ENCODE peak calls at places on chromosomes 1 and 21, in six cellular contexts. F is suprapubic skin, Z is neural crest cell, H is esophagus squamous epithelium, E is endodermal cell, D is Peyer's patch. T is an unnamed sample.

GRCh38 chr1:101259744-101260148 is 22.9 kb downstream of the S1PR1 start:
- DNase-seq in F (no peak), Z (no peak), H (no peak), E (no peak), D (no peak), T (no peak)

GRCh38 chr1:51237714-51238403 is 1.8 kb downstream of the RNF11 start:
- DNase-seq in F (no peak), Z (no peak), H (no peak), E (peak), D (no peak), T (no peak)

GRCh38 chr1:1304331-1305299 is 3.1 kb downstream of the ACAP3 start:
- DNase-seq in F (peak), Z (peak), H (no peak), E (peak), D (peak), T (no peak)

GRCh38 chr1:14921057-14921456 is 232.5 kb upstream of the TMEM51 start:
- DNase-seq in F (no peak), Z (no peak), H (no peak), E (peak), D (no peak), T (no peak)

GRCh38 chr1:205313681-205314308 is 7.8 kb downstream of the NUAK2 start:
- DNase-seq in F (no peak), Z (peak), H (no peak), E (peak), D (peak), T (no peak)

GRCh38 chr1:12107718-12108117 is 44.6 kb downstream of the TNFRSF8 start:
- DNase-seq in F (no peak), Z (no peak), H (no peak), E (no peak), D (no peak), T (no peak)

GRCh38 chr1:153260980-153261792 is 1.7 kb downstream of the LORICRIN start:
- DNase-seq in F (peak), Z (peak), H (no peak), E (peak), D (peak), T (no peak)

GRCh38 chr1:112522621-112523020 is 13.9 kb downstream of the WNT2B start:
- DNase-seq in F (no peak), Z (no peak), H (no peak), E (peak), D (no peak), T (no peak)

GRCh38 chr1:235758931-235759330 is 107.8 kb downstream of the LYST start:
- DNase-seq in F (no peak), Z (no peak), H (no peak), E (no peak), D (no peak), T (no peak)

GRCh38 chr1:210448293-210448892 is 119.7 kb downstream of the HHAT start:
- DNase-seq in F (no peak), Z (peak), H (no peak), E (peak), D (no peak), T (no peak)

GRCh38 chr1:183655562-183656075 is 2.5 kb upstream of the APOBEC4 start:
- DNase-seq in F (peak), Z (peak), H (no peak), E (peak), D (peak), T (no peak)

DNA sequence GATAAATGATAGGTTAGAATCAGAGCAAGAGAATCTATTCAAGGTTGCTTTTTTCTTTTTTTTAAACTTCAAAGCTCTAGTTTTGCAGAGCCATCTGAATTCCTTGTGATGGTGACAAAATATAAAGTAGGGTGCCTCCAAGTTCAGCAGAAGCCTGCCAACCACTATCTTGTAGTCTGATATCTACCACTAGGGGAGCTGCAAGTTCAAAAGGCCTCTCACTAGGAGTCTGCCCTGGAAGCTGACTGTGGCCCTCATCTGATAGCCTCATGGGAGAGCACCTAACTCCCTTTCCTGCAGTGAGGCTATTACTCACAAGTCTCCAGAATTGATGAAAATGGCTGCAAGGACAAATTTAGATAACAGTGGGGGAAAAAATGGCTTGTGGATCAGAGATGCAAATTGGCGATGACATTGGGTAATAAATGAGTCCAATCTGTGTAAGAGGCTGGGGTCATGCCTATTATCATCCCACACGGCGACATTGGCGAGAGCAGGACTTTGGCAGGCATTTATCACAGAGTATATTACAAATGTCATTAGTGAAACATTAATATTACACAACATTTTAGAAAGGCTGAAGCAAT is 10.7 kb upstream of the ZP4 start:
- DNase-seq in F (no peak), Z (no peak), H (no peak), E (peak), D (no peak), T (no peak)
- TF ChIP-seq CTCF in F (peak), Z (peak), H (peak), E (peak), D (no peak), T (no peak)

GRCh38 chr1:84782311-84782771 is 92.1 kb upstream of the SSX2IP start:
- DNase-seq in F (no peak), Z (peak), H (no peak), E (peak), D (peak), T (no peak)
- TF ChIP-seq CTCF in F (peak), Z (peak), H (peak), E (peak), D (peak), T (peak)

GRCh38 chr1:28835237-28835650 is 23.3 kb downstream of the OPRD1 start:
- DNase-seq in F (no peak), Z (no peak), H (no peak), E (no peak), D (no peak), T (no peak)
- TF ChIP-seq CTCF in F (no peak), Z (no peak), H (no peak), E (no peak), D (no peak), T (no peak)

DNA sequence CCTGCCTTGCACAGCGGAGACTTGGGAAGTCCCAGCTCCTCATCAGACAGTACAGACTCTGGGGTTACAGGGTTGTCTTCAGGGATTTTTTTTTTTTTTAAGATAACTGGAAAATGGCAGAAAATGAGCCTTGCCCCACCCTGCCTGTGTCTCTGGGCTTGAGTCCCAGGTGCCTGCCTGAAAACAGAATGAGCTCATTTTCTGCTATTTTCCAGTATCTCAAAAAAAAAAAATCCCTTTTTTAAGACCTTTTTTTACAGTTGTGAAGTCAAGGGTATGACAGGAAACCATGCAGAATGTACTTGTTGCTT is 10.1 kb downstream of the SLX9 start:
- DNase-seq in F (no peak), Z (no peak), H (no peak), E (no peak), D (no peak), T (no peak)
- TF ChIP-seq CTCF in F (no peak), Z (no peak), H (no peak), E (no peak), D (no peak), T (no peak)

DNA sequence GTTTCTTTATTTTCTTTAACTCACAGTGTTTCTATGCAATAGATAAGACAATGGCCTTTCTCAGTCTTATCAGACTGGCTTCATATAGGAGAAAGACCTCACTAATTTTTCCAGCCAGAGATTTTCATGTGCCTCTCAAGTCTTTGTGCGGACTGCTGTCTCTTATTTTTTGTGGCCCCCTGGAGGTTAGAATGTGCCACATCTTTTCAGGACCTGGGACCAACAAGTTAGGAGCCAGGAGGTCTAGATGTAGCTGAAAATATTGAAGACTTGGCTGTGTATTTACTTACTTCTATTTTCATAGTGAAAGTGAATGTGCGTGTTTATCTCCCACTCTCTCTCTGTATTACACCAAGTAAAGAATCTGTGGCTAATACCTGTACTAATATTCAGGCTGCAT is 42.1 kb upstream of the CFHR3 start:
- DNase-seq in F (no peak), Z (no peak), H (no peak), E (no peak), D (no peak), T (no peak)
- TF ChIP-seq CTCF in F (no peak), Z (peak), H (no peak), E (peak), D (no peak), T (no peak)

T was measured in coronary artery.